ENCODE peak calls at places on chromosomes 13 and 19, in seven cellular contexts. W is astrocyte, E is mesenchymal stem cell, R is endodermal cell, D is GM12878, B is IMR-90, Q is mesendoderm. P is an unnamed sample. For H3K4me1 and H3K36me3, the result is how much of the 10 kb centered on the place peaks cover.

GRCh38 chr13:108734676-108735075 is 105.3 kb downstream of the MYO16 start:
- DNase-seq in R (peak), E (no peak), W (no peak), D (no peak), B (no peak), Q (peak), P (no peak)

GRCh38 chr19:35717665-35718344 is at the start of gene KMT2B:
- DNase-seq in D (no peak), Q (no peak), W (no peak), B (no peak), E (no peak), R (no peak), P (no peak)

GRCh38 chr19:50152578-50152977 is 10.5 kb downstream of the IZUMO2 start:
- DNase-seq in E (no peak), D (no peak), R (no peak), B (no peak), Q (no peak), W (no peak), P (no peak)

GRCh38 chr19:38466050-38466449 is 32.6 kb downstream of the RYR1 start:
- DNase-seq in E (no peak), D (no peak), Q (no peak), R (no peak), W (no peak), B (no peak), P (no peak)

GRCh38 chr13:110006304-110006703 is 219.9 kb upstream of the IRS2 start:
- DNase-seq in Q (no peak), W (peak), D (no peak), R (no peak), E (no peak), B (peak), P (no peak)

GRCh38 chr13:22874839-22875238 is 305.9 kb upstream of the SGCG start:
- DNase-seq in R (no peak), D (no peak), Q (no peak), B (no peak), W (no peak), E (no peak), P (no peak)

GRCh38 chr19:2376784-2377519 is 16.9 kb downstream of the TMPRSS9 start:
- DNase-seq in Q (no peak), B (no peak), R (no peak), E (no peak), D (no peak), W (no peak), P (no peak)

GRCh38 chr13:45393941-45394570 is 24.1 kb downstream of the SLC25A30 start:
- DNase-seq in E (peak), D (no peak), Q (peak), W (peak), R (peak), B (peak), P (peak)

GRCh38 chr13:90690458-90691063 is 656.9 kb upstream of the MIR17HG start:
- DNase-seq in D (no peak), E (no peak), B (peak), W (peak), R (no peak), Q (no peak), P (no peak)

GRCh38 chr13:19159761-19160420 is 21.7 kb downstream of the TUBA3C start:
- DNase-seq in W (no peak), R (no peak), Q (no peak), B (no peak), E (no peak), D (no peak), P (no peak)

GRCh38 chr19:40387151-40387550 is 2.8 kb downstream of the HIPK4 start:
- DNase-seq in R (no peak), Q (no peak), E (no peak), W (no peak), D (no peak), B (no peak), P (no peak)

GRCh38 chr13:47480121-47480520 is 521.0 kb downstream of the SUCLA2 start:
- DNase-seq in Q (no peak), E (peak), D (no peak), R (no peak), W (peak), B (peak), P (no peak)

GRCh38 chr19:38900220-38900629 is 456 bp downstream of the NFKBIB start:
- DNase-seq in Q (no peak), W (no peak), R (no peak), E (no peak), B (no peak), D (no peak), P (no peak)

GRCh38 chr13:32141462-32141861 is 109.9 kb downstream of the FRY start:
- DNase-seq in D (no peak), B (no peak), E (no peak), W (no peak), Q (no peak), R (no peak), P (no peak)

GRCh38 chr19:31135841-31136240 is 213.4 kb downstream of the TSHZ3 start:
- DNase-seq in R (no peak), W (peak), Q (no peak), E (peak), D (no peak), B (peak), P (no peak)

GRCh38 chr13:94020833-94021232 is 458.6 kb downstream of the DCT start:
- DNase-seq in D (no peak), Q (no peak), R (no peak), B (peak), W (peak), E (peak), P (no peak)

GRCh38 chr13:48708764-48709163 is 55.0 kb downstream of the CYSLTR2 start:
- DNase-seq in R (peak), W (no peak), B (no peak), E (no peak), D (no peak), Q (peak), P (no peak)

GRCh38 chr19:48724796-48725753 is 5.5 kb upstream of the MAMSTR start:
- DNase-seq in E (peak), B (peak), Q (peak), W (peak), R (peak), D (no peak), P (peak)

GRCh38 chr19:18650048-18650435 is 13.2 kb downstream of the KLHL26 start:
- DNase-seq in W (no peak), R (peak), D (no peak), Q (peak), B (peak), E (peak), P (no peak)

GRCh38 chr19:18649371-18650047 is 12.7 kb downstream of the KLHL26 start:
- DNase-seq in Q (no peak), D (no peak), E (peak), R (peak), B (peak), W (peak), P (no peak)

GRCh38 chr19:18650468-18651001 is 13.7 kb downstream of the KLHL26 start:
- DNase-seq in B (peak), R (peak), W (peak), E (peak), D (no peak), Q (no peak), P (no peak)

GRCh38 chr19:18651738-18652137 is 14.9 kb downstream of the KLHL26 start:
- DNase-seq in B (no peak), Q (no peak), E (no peak), W (no peak), R (peak), D (no peak), P (no peak)

GRCh38 chr19:18651300-18651699 is 14.5 kb downstream of the KLHL26 start:
- DNase-seq in B (no peak), E (no peak), D (no peak), W (no peak), R (peak), Q (no peak), P (no peak)
- H3K9ac ChIP-seq in B (peak), E (peak), D (no peak), W (peak), R (no peak), Q (no peak), P (no peak)

DNA sequence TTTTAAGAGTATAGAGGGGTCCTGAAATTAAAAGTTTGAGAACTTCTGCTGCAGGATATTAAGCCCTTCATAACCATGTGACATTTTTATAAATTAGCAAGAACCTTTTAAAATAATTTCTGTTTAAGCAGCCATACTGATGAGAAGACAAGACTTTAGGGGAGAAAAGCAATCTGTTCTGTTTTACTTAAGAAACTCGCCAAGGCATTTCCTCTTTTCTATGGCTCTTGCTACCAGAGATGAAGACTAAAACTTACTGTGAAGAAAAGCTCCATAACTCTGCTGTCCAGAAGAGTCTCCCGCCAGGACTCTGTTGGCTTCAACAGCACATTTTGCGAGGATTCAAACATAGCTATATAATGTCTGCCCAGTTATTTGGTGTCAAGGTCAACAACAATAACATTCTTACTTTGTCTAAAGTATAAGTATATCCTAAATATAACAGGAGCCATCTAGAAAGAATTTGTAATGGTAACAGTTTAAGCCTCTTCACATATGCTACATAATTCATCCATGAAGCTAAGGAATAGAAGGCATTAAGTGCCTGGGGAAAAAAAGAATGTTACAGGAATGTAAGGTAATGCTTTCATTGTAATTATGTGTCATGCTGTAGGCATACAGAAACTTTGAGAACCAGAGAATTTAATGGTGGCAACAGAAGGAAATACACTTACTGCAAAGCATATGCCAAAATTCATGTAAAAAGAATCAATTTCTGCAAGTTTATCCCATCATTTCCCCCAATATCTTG is 53.2 kb upstream of the EEF1AKMT1 start:
- DNase-seq in B (peak), R (no peak), W (peak), D (no peak), E (no peak), Q (peak), P (no peak)
- H3K4me1 ChIP-seq in B (under half), R (under half), W (under half), D (under half), E (under half), Q (under half), P (under half)

GRCh38 chr19:4657262-4657661 is 12.9 kb downstream of the MYDGF start:
- DNase-seq in Q (no peak), D (no peak), E (no peak), R (no peak), B (no peak), W (no peak), P (no peak)

GRCh38 chr19:4656102-4656501 is 14.0 kb downstream of the MYDGF start:
- DNase-seq in D (no peak), B (no peak), Q (no peak), R (no peak), W (no peak), E (no peak), P (no peak)

GRCh38 chr19:4652075-4652474 is 12.8 kb downstream of the TNFAIP8L1 start:
- DNase-seq in E (no peak), D (no peak), B (no peak), R (no peak), W (no peak), Q (no peak), P (no peak)

GRCh38 chr19:4653793-4654436 is 14.6 kb downstream of the TNFAIP8L1 start:
- DNase-seq in D (no peak), W (no peak), Q (no peak), R (no peak), E (no peak), B (no peak), P (no peak)

DNA sequence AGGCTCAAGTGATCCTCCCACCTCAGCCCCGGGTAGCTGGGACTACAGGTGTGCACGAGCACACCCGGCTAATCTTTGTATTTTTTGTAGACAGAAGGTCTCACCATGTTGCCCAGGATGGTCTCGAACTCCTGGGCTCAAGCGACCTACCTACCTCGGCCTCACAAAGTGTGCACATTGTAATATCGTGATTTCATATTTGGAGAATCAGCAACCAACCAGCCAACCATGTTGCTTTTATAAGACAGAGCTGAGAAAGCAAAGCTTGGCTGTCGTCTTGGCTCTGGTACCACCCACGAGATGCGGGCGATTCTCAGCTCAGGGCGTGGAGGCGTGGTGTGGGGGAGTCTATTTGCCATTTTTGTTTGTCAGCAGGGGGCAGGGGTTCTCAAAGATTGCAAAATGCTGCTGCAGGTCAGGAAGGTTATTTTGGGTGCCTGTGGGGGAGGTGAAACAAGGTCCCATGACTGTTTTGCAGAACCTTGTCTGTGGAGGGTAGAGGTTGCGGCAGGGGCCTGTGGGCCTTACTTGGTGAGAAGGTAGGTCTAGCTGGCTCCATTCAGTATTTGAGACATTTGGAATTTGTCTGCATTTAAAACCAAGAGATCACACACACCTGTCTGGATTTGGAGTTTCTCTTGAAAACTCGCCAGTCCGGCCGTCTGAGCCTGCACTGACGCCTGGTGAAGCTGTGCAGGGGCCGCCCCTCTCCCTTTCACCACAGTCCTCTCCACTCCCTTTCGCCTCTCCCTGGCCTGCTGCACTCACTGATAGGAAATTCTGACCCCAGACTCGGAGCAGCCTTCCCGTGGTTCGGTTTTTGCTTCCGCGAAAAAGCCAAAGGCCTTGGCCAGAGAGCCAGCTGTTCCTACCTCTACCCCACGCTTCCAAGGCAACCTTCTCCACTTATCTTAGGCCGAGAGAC is 15.4 kb downstream of the TNFAIP8L1 start:
- DNase-seq in Q (no peak), R (no peak), E (no peak), B (no peak), W (no peak), D (no peak), P (no peak)
- H3K36me3 ChIP-seq in Q (under half), R (under half), E (under half), B (under half), W (under half), D (under half), P (under half)

GRCh38 chr19:44646049-44646416 is 2.3 kb downstream of the PVR start:
- DNase-seq in W (no peak), E (no peak), B (no peak), Q (no peak), R (no peak), D (no peak), P (no peak)
- H3K9ac ChIP-seq in W (no peak), E (no peak), B (no peak), Q (no peak), R (no peak), D (no peak), P (no peak)

GRCh38 chr13:49998714-49999624 is 2.1 kb downstream of the TRIM13 start:
- DNase-seq in B (no peak), R (peak), W (no peak), E (no peak), D (no peak), Q (peak), P (no peak)

GRCh38 chr13:49996166-49996915 is 501 bp upstream of the TRIM13 start:
- DNase-seq in Q (peak), D (peak), B (peak), E (peak), W (peak), R (peak), P (peak)

GRCh38 chr13:49996951-49997895 is at the start of gene TRIM13:
- DNase-seq in Q (peak), E (peak), R (peak), D (peak), W (peak), B (peak), P (peak)

GRCh38 chr13:49997935-49998334 is 1.1 kb downstream of the TRIM13 start:
- DNase-seq in R (no peak), W (no peak), D (no peak), Q (peak), E (no peak), B (no peak), P (no peak)

GRCh38 chr13:50001287-50001686 is 4.4 kb downstream of the TRIM13 start:
- DNase-seq in R (no peak), B (no peak), Q (no peak), W (no peak), E (no peak), D (no peak), P (no peak)
- H3K4me1 ChIP-seq in R (under half), B (under half), Q (under half), W (under half), E (under half), D (under half), P (under half)

DNA sequence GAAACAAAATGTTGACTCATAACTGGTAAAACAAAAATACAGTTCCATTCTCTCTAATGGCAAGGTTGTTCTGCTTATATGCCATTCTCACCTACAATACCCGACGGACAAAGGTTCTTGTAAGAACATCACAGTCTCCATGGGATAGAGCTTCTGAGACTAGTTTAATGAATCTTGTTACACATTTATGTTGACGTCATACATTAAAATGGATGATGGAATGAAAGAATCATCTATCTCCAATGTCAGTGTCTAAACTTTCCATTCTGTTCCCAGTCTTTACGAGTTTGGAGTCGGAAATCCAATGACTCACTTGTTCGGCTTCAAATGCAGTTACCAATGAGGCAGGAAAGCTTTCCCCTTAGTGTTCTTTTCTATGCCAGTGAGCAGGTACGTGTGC is 17.7 kb downstream of the ZNF160 start:
- DNase-seq in B (no peak), E (no peak), Q (no peak), W (no peak), D (no peak), R (no peak), P (no peak)
- H3K36me3 ChIP-seq in B (half or more), E (half or more), Q (under half), W (under half), D (under half), R (half or more), P (under half)

GRCh38 chr13:39684531-39685137 is 29.2 kb downstream of the COG6 start:
- DNase-seq in Q (peak), D (no peak), W (peak), E (peak), R (no peak), B (peak), P (peak)

GRCh38 chr13:39682310-39682709 is 26.8 kb downstream of the COG6 start:
- DNase-seq in D (no peak), W (no peak), Q (no peak), B (no peak), R (no peak), E (no peak), P (no peak)

GRCh38 chr13:39688278-39688677 is 32.8 kb downstream of the COG6 start:
- DNase-seq in B (no peak), W (no peak), Q (no peak), R (no peak), D (no peak), E (no peak), P (no peak)

GRCh38 chr13:39685652-39686051 is 30.2 kb downstream of the COG6 start:
- DNase-seq in Q (no peak), W (no peak), B (no peak), R (no peak), E (no peak), D (no peak), P (no peak)

DNA sequence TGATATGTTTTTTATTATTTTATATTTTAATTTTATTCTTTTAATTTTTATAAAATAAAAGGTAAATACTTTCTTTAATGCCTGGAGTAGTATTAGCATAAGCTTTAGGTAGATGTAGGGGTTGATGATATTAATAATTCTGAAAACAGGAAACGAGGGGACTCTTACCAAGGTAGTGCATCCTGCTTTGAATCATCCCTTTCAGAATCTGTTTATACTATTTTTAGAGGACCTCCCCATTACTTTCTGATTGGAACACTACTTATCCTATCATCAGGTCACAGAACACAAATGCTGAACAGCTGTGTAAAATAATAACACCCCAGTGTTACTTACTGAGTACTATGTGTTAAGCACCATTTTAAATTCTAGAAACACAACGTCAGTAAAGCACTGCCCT is 27.3 kb downstream of the COG6 start:
- DNase-seq in D (peak), R (no peak), Q (no peak), W (no peak), E (no peak), B (no peak), P (no peak)
- H3K9ac ChIP-seq in D (no peak), R (no peak), Q (no peak), W (no peak), E (no peak), B (no peak), P (no peak)

GRCh38 chr19:14381689-14382474 is 638 bp downstream of the ADGRE5 start:
- DNase-seq in W (no peak), D (no peak), B (peak), Q (peak), E (peak), R (no peak), P (no peak)
- H3K4me1 ChIP-seq in W (under half), D (under half), B (under half), Q (under half), E (under half), R (under half), P (under half)